ENCODE peak calls at places on chromosomes 16 and 17, in ten cellular contexts. C, T, Y, D, B, Q, R, M, S and K are unnamed samples.

GRCh38 chr17:78875738-78876597 is 27.0 kb downstream of the CEP295NL start:
- DNase-seq in C (no peak), T (peak; percentile 52), Y (no peak), D (no peak), B (no peak), Q (no peak), R (no peak), M (peak; percentile 71), S (no peak), K (no peak)

GRCh38 chr16:30867747-30868146 is 26.1 kb downstream of the BCL7C start:
- DNase-seq in C (no peak), T (peak; percentile 12), Y (no peak), D (no peak), B (no peak), Q (no peak), R (no peak), M (no peak), S (no peak), K (no peak)

GRCh38 chr16:25838724-25839186 is 147.0 kb downstream of the HS3ST4 start:
- DNase-seq in C (peak; percentile 69), T (peak; percentile 61), Y (no peak), D (peak; percentile 20), B (peak; percentile 22), Q (peak; percentile 33), R (no peak), M (peak; percentile 31), S (peak; percentile 55), K (peak; percentile 5)

GRCh38 chr16:82630219-82630618 is 3.5 kb downstream of the CDH13 start:
- DNase-seq in C (no peak), T (peak; percentile 55), Y (no peak), D (no peak), B (no peak), Q (no peak), R (no peak), M (no peak), S (no peak), K (no peak)

GRCh38 chr17:65617496-65617895 is 56.0 kb upstream of the AXIN2 start:
- DNase-seq in C (no peak), T (no peak), Y (no peak), D (no peak), B (no peak), Q (no peak), R (no peak), M (no peak), S (no peak), K (no peak)

GRCh38 chr16:62889097-62889496 is 852.9 kb upstream of the CDH8 start:
- DNase-seq in C (no peak), T (no peak), Y (no peak), D (no peak), B (no peak), Q (no peak), R (no peak), M (no peak), S (no peak), K (no peak)

GRCh38 chr17:81941484-81942166 is 4.5 kb upstream of the PYCR1 start:
- DNase-seq in C (peak; percentile 92), T (no peak), Y (no peak), D (no peak), B (peak; percentile 57), Q (no peak), R (no peak), M (no peak), S (no peak), K (no peak)

GRCh38 chr16:49602201-49603041 is 228.8 kb downstream of the C16orf78 start:
- DNase-seq in C (no peak), T (no peak), Y (no peak), D (peak; percentile 9), B (no peak), Q (no peak), R (no peak), M (no peak), S (peak; percentile 51), K (no peak)

GRCh38 chr16:84827131-84827574 is 7.4 kb downstream of the CRISPLD2 start:
- DNase-seq in C (peak; percentile 87), T (no peak), Y (no peak), D (no peak), B (no peak), Q (no peak), R (no peak), M (no peak), S (no peak), K (no peak)

GRCh38 chr17:49031965-49032928 is 35.1 kb downstream of the IGF2BP1 start:
- DNase-seq in C (peak; percentile 85), T (peak; percentile 94), Y (no peak), D (peak; percentile 62), B (peak; percentile 87), Q (peak; percentile 64), R (no peak), M (peak; percentile 48), S (peak; percentile 60), K (peak; percentile 45)

GRCh38 chr17:29292071-29292991 is 1.6 kb downstream of the NUFIP2 start:
- DNase-seq in C (peak; percentile 55), T (peak; percentile 4), Y (no peak), D (peak; percentile 63), B (peak; percentile 70), Q (no peak), R (peak; percentile 37), M (peak; percentile 65), S (peak; percentile 61), K (no peak)

GRCh38 chr16:75064403-75065148 is 52.0 kb downstream of the LDHD start:
- DNase-seq in C (no peak), T (peak; percentile 74), Y (no peak), D (peak; percentile 77), B (no peak), Q (no peak), R (no peak), M (no peak), S (no peak), K (no peak)

GRCh38 chr16:86991679-86992078 is 325.5 kb downstream of the C16orf95 start:
- DNase-seq in C (no peak), T (peak; percentile 56), Y (no peak), D (no peak), B (no peak), Q (no peak), R (no peak), M (no peak), S (no peak), K (no peak)

GRCh38 chr16:14378684-14379467 is 251.2 kb downstream of the PARN start:
- DNase-seq in C (no peak), T (peak; percentile 60), Y (no peak), D (no peak), B (no peak), Q (no peak), R (no peak), M (no peak), S (no peak), K (peak; percentile 18)

DNA sequence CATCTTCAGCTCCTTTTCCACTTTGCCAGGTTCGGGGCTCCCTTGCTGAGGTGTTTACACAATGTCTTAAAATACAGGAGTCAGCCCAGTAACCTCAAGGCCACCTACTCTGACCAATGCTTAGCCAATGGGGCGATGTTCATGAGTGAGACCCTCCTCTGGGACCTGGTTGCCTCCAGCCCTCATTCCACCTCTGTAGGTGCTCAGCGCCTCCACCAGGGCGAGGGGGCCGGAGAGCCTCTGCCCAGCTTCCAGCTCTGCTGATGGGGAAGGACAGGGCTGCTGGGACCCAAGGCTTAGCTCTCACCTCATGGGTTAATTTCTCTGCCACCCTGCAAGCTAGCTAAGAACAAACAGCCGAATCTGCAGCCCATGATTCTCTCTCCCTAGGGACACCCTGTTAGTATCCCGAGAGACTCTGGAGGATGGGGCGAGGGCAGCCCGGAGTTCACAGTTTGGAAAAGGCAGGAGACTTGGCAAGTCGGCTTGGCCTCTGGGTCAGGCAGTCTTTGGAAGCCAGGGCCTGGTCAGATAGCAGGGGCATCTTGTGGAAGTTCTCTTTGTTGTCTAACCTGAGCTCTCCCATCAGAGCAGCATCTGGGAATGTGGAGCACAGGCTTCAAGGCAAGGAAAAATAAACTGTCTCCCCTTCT is 16.2 kb downstream of the SRCIN1 start:
- DNase-seq in C (no peak), T (no peak), Y (no peak), D (no peak), B (no peak), Q (no peak), R (no peak), M (no peak), S (no peak), K (no peak)
- TF ChIP-seq CTCF in C (no peak), T (no peak), Y (no peak), D (no peak), B (no peak), Q (no peak), R (no peak), M (no peak), S (no peak), K (no peak)

DNA sequence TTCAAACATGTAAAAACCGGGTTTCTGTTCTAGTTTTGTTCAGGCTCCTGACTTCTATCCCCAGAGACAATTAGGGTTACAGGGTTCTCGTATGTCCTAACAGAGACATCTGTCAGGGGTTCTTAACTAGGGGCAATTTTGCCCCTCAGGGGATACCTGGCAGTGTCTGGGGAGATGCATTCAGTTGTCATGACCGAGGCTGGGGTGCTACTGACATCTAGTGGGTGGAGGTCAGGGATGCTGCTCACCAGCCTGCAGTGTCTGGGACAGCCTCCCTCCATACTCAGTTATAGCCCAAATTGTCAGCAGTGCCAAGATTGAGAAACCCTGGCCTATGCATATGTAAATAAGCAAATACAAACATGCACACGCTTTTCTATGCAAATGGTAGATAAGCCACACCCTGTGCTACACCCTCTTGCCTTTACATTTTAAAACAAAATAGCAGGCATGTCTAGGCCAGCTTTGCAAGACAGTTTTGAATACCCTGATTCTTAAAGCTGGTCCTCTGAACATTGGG is 37.4 kb downstream of the CLEC16A start:
- DNase-seq in C (no peak), T (peak; percentile 33), Y (no peak), D (no peak), B (peak; percentile 70), Q (no peak), R (no peak), M (no peak), S (peak; percentile 69), K (no peak)
- TF ChIP-seq CTCF in C (peak; percentile 23), T (peak; percentile 65), Y (no peak), D (no peak), B (peak; percentile 80), Q (peak; percentile 83), R (no peak), M (no peak), S (peak; percentile 86), K (peak; percentile 37)

DNA sequence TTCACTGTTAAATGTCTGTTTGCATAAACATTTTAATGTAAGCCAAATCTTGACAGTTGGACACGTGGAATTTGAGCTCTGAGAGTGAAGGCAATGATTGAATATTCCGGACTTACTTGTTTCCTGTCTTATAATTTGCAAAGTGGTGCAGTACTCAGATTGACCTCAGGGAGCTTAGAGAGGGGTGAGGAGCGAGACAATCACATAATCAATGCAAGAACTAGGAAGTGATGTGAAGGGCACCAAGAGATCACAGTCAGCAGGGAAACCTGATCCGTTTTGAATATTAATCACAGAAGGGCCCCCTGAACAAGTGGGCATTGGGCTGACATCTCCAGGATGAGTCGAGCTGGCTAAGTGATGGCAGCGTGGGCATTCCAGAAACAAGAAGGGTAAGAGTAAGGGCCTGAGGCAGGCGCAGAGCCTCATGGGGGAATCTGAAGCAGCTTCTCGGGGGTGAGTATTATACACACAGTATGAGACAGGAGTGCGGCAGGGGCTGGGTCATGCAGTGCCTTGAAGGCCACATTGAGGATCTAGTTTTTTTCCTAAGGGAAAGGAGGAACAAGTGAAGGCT is 26.1 kb downstream of the TEX2 start:
- DNase-seq in C (no peak), T (peak; percentile 46), Y (no peak), D (no peak), B (no peak), Q (no peak), R (no peak), M (no peak), S (no peak), K (no peak)
- TF ChIP-seq CTCF in C (peak; percentile 29), T (peak; percentile 58), Y (no peak), D (no peak), B (no peak), Q (peak; percentile 11), R (no peak), M (no peak), S (no peak), K (no peak)

GRCh38 chr16:71648921-71649320 is 22.9 kb downstream of the MARVELD3 start:
- DNase-seq in C (no peak), T (peak; percentile 12), Y (no peak), D (no peak), B (no peak), Q (no peak), R (no peak), M (no peak), S (no peak), K (no peak)
- TF ChIP-seq CTCF in C (peak; percentile 57), T (peak; percentile 56), Y (no peak), D (peak; percentile 18), B (no peak), Q (peak; percentile 50), R (no peak), M (no peak), S (peak; percentile 40), K (peak; percentile 21)